ENCODE peak calls at places on chromosome 21, in six cellular contexts. G is mucosa of descending colon; B is adipocyte; A is H9; H is tibial nerve; N is CD8-positive, alpha-beta T cell. F is an unnamed sample.
A peak's percentile ranks its signal among the peaks of the same experiment; 100 is the strongest.

GRCh38 chr21:30981403-30981802 is 56.9 kb downstream of the KRTAP19-8 start:
- DNase-seq in G (no peak), B (no peak), A (no peak), H (no peak), N (no peak), F (peak; percentile 38)

GRCh38 chr21:16372546-16372945 is 642.8 kb downstream of the USP25 start:
- DNase-seq in G (no peak), B (peak; percentile 51), A (no peak), H (no peak), N (no peak), F (no peak)

GRCh38 chr21:34642211-34643075 is 26.4 kb upstream of the CLIC6 start:
- DNase-seq in G (no peak), B (no peak), A (no peak), H (no peak), N (no peak), F (no peak)

GRCh38 chr21:29829514-29830255 is 110.1 kb downstream of the GRIK1 start:
- DNase-seq in G (no peak), B (peak; percentile 15), A (no peak), H (no peak), N (no peak), F (no peak)

GRCh38 chr21:28904961-28905435 is 87.7 kb downstream of the LTN1 start:
- DNase-seq in G (peak; percentile 25), B (no peak), A (no peak), H (no peak), N (no peak), F (no peak)

GRCh38 chr21:46179708-46180078 is 4.6 kb downstream of the SPATC1L start:
- DNase-seq in G (peak; percentile 15), B (no peak), A (peak; percentile 29), H (no peak), N (no peak), F (no peak)

GRCh38 chr21:38989745-38990423 is 184.2 kb downstream of the ETS2 start:
- DNase-seq in G (no peak), B (peak; percentile 88), A (no peak), H (no peak), N (no peak), F (no peak)

GRCh38 chr21:34513109-34513675 is 1.2 kb upstream of the KCNE1 start:
- DNase-seq in G (no peak), B (peak; percentile 52), A (no peak), H (no peak), N (no peak), F (no peak)

GRCh38 chr21:26280715-26281310 is 110.2 kb upstream of the APP start:
- DNase-seq in G (no peak), B (peak; percentile 3), A (no peak), H (no peak), N (no peak), F (no peak)

GRCh38 chr21:46431884-46432488 is 26.7 kb upstream of the DIP2A start:
- DNase-seq in G (no peak), B (no peak), A (no peak), H (no peak), N (no peak), F (no peak)

GRCh38 chr21:21612446-21612845 is 614.2 kb downstream of the NCAM2 start:
- DNase-seq in G (no peak), B (peak; percentile 96), A (peak; percentile 33), H (no peak), N (no peak), F (peak; percentile 82)

GRCh38 chr21:34888569-34889286 is 160.4 kb downstream of the RUNX1 start:
- DNase-seq in G (peak; percentile 95), B (peak; percentile 98), A (peak; percentile 93), H (peak; percentile 91), N (peak; percentile 33), F (peak; percentile 95)

GRCh38 chr21:26964379-26964778 is 2.5 kb downstream of the ADAMTS5 start:
- DNase-seq in G (peak; percentile 27), B (no peak), A (peak; percentile 83), H (no peak), N (no peak), F (no peak)

GRCh38 chr21:43768868-43769167 is 7.3 kb downstream of the CSTB start:
- DNase-seq in G (no peak), B (no peak), A (no peak), H (no peak), N (no peak), F (no peak)

GRCh38 chr21:39923441-39923840 is 56.2 kb downstream of the PCP4 start:
- DNase-seq in G (no peak), B (no peak), A (no peak), H (no peak), N (no peak), F (no peak)

DNA sequence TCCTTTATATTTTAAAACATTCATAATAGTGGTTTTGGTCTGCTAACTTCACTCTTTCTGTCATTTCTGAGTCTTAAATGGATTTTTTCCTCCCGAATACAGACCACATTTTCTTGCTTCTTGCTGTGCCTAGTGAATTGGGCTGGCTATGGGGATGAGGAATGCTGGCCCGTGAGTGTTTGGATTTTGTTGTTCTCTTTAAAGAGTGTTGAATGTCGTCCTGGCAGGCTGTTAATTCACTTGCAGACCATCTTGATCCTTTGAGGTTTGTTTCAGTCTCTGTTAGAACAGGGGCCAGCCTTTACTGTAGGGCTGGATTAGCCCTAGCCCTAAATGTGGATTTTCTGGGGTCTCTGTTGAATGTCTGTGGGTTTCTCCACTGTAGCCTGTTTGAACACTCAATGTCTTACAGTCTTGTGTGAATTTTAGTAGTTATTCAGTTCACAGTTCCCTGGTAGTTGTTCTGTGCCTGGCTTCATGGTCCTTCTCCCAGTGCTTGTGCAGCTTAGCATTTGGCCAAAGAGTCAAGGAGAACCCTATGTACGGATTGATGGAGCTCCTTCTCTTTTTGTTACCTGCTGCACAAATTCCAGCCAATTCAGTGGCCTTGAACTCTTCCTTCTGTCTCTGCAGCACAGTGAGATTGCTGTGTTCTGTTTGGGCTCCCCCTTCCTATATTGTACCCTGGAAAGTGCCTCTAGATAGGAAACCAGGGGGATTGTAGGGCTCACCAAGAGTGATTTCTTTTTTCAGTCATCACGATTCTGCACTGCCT is 95.7 kb downstream of the DYRK1A start:
- DNase-seq in G (no peak), B (no peak), A (no peak), H (no peak), N (no peak), F (peak; percentile 22)
- H3K4me1 ChIP-seq in G (peaks cover 22% of the 10 kb centered on the region), B (peaks cover 54% of the 10 kb centered on the region), A (peaks cover 12% of the 10 kb centered on the region), H (no peaks in the 10 kb centered on the region), N (peaks cover 69% of the 10 kb centered on the region), F (no peaks in the 10 kb centered on the region)

DNA sequence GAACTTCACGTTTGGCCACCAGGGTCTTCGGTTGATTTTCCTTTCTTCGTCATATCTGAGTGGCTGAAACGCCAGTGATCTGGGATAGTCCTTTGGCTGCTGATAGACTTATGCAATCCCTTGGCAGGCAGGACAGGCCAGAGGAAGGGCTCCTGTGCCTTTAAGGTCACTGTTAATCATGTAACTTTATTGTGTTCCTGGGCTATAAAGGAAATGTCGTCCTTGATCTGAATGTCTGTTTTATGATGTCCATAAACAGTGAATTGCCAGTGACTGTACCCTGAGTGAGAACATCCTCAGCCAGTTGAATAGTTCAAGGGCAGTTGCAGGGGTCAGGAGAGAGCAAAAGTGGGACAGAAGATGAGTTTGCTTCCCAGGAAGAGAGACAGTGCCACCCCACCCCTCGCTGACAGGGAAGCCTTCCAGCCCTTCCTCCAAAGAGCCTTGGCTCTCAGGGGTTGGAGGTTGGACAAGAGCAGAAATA is 68.0 kb downstream of the PDE9A start:
- DNase-seq in G (peak; percentile 53), B (no peak), A (no peak), H (peak; percentile 45), N (no peak), F (no peak)
- H3K4me1 ChIP-seq in G (peaks cover 57% of the 10 kb centered on the region), B (peaks cover 30% of the 10 kb centered on the region), A (no peaks in the 10 kb centered on the region), H (no peaks in the 10 kb centered on the region), N (no peaks in the 10 kb centered on the region), F (peaks cover 22% of the 10 kb centered on the region)

DNA sequence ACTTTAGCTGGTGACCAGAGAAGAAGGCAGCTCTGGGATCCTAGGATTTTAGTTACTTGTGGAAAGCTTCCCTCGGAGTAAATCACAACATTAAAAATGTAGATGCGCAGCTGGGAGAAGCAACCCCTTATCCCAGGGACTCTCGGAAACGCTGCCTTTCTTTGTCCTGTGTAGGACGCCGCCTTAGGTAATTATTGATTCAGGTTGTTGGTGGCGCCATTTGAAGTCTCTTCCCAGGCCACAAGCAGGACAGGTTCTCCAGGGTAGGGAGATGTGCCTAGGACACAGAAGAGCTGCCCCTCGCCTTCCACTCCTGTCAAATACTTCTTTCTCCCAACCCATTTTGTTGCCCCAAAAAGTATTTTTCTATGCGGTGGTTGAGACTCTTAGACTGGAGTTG is 10.3 kb downstream of the SLC37A1 start:
- DNase-seq in G (no peak), B (no peak), A (no peak), H (no peak), N (no peak), F (no peak)
- H3K4me1 ChIP-seq in G (peaks cover 64% of the 10 kb centered on the region), B (peaks cover 17% of the 10 kb centered on the region), A (peaks cover 4% of the 10 kb centered on the region), H (no peaks in the 10 kb centered on the region), N (peaks cover 48% of the 10 kb centered on the region), F (peaks cover 10% of the 10 kb centered on the region)

GRCh38 chr21:18026359-18026758 is 207.2 kb upstream of the C21orf91 start:
- DNase-seq in G (no peak), B (no peak), A (no peak), H (no peak), N (no peak), F (no peak)

GRCh38 chr21:18030248-18030647 is 211.1 kb upstream of the C21orf91 start:
- DNase-seq in G (no peak), B (no peak), A (no peak), H (no peak), N (no peak), F (no peak)
- H3K4me1 ChIP-seq in G (no peaks in the 10 kb centered on the region), B (no peaks in the 10 kb centered on the region), A (no peaks in the 10 kb centered on the region), H (no peaks in the 10 kb centered on the region), N (no peaks in the 10 kb centered on the region), F (no peaks in the 10 kb centered on the region)